ENCODE peak calls at places on chromosomes 11 and 22, in four cellular contexts. F is esophagus squamous epithelium, D is GM13977, G is GM19239. Y is an unnamed sample.

GRCh38 chr22:32044477-32044876 is 1.4 kb downstream of the SLC5A1 start:
- DNase-seq in F (no peak), G (no peak), D (no peak), Y (no peak)

GRCh38 chr11:19631657-19632325 is 80.8 kb upstream of the NAV2 start:
- DNase-seq in D (no peak), F (no peak), G (no peak), Y (no peak)

GRCh38 chr11:109547356-109548027 is 125.5 kb downstream of the C11orf87 start:
- DNase-seq in F (no peak), D (no peak), G (no peak), Y (no peak)

GRCh38 chr11:31655483-31655882 is 145.9 kb downstream of the ELP4 start:
- DNase-seq in D (no peak), F (no peak), G (no peak), Y (no peak)

GRCh38 chr11:66768818-66769217 is 39.8 kb upstream of the SPTBN2 start:
- DNase-seq in G (no peak), F (no peak), D (no peak), Y (no peak)

GRCh38 chr11:45298718-45299117 is 12.6 kb upstream of the SYT13 start:
- DNase-seq in F (no peak), G (no peak), D (no peak), Y (no peak)

GRCh38 chr11:100863080-100863581 is 176.0 kb downstream of the ARHGAP42 start:
- DNase-seq in F (no peak), G (no peak), D (no peak), Y (no peak)

GRCh38 chr11:14179126-14179820 is 179.7 kb downstream of the RRAS2 start:
- DNase-seq in F (no peak), G (no peak), D (no peak), Y (no peak)

GRCh38 chr11:133072858-133073582 is 459.3 kb downstream of the OPCML start:
- DNase-seq in G (no peak), F (no peak), D (no peak), Y (no peak)